ENCODE peak calls at places on chromosomes 6 and 20, in eight cellular contexts. B is stimulated activated naive B cell treated with anti-CD40 and anti-IgM and Interleukin-4, amounts not matched to agents 10 μg/mL and 1 μg/mL and 100 μg/mL, for 72 hours; G is HCT116; S is upper lobe of right lung; E is T follicular helper cell; Y is stimulated activated CD4-positive, alpha-beta T cell treated with anti-CD3 and anti-CD28 coated beads, Interleukin-1b, Interleukin-23, amount 100 ng/mL, for 1 hour; K is GM10248; H is HFFc6. P is an unnamed sample.

GRCh38 chr6:126947070-126947469 is 171.4 kb upstream of the RSPO3 start:
- DNase-seq in B (no peak), E (no peak), S (no peak), H (no peak), G (no peak), K (no peak), Y (no peak), P (no peak)

GRCh38 chr20:51906694-51907093 is 104.4 kb upstream of the SALL4 start:
- DNase-seq in E (no peak), B (no peak), S (no peak), K (no peak), H (no peak), G (no peak), Y (no peak), P (no peak)

GRCh38 chr6:129672883-129673631 is 36.9 kb downstream of the ARHGAP18 start:
- DNase-seq in G (peak; percentile 80), Y (no peak), K (peak; percentile 42), B (no peak), S (no peak), H (peak; percentile 66), E (no peak), P (no peak)

GRCh38 chr6:29489286-29489685 is 1.5 kb upstream of the MAS1L start:
- DNase-seq in B (no peak), H (no peak), Y (no peak), E (no peak), G (no peak), K (no peak), S (no peak), P (no peak)

GRCh38 chr6:6545616-6546317 is 42.8 kb upstream of the LY86 start:
- DNase-seq in E (no peak), H (no peak), G (no peak), K (peak; percentile 35), Y (no peak), B (no peak), S (no peak), P (no peak)

GRCh38 chr20:63611646-63612045 is 15.3 kb downstream of the GMEB2 start:
- DNase-seq in E (no peak), B (no peak), K (no peak), S (no peak), G (no peak), Y (no peak), H (no peak), P (no peak)

GRCh38 chr6:169157474-169158181 is 96.0 kb downstream of the THBS2 start:
- DNase-seq in Y (no peak), K (no peak), E (no peak), H (no peak), B (no peak), G (no peak), S (no peak), P (no peak)

GRCh38 chr6:15077964-15078363 is 167.9 kb upstream of the JARID2 start:
- DNase-seq in G (no peak), Y (no peak), S (no peak), B (no peak), K (no peak), H (no peak), E (no peak), P (no peak)

GRCh38 chr6:2204272-2204671 is 41.1 kb downstream of the GMDS start:
- DNase-seq in G (no peak), S (no peak), Y (no peak), H (no peak), B (no peak), E (no peak), K (no peak), P (no peak)

GRCh38 chr6:88919032-88919431 is 44.4 kb downstream of the RNGTT start:
- DNase-seq in Y (no peak), E (no peak), S (no peak), B (no peak), G (no peak), H (no peak), K (no peak), P (no peak)

GRCh38 chr6:56656466-56656865 is 13.8 kb upstream of the DST start:
- DNase-seq in K (no peak), H (no peak), G (no peak), S (no peak), B (no peak), E (no peak), Y (no peak), P (no peak)

GRCh38 chr6:15623282-15624116 is 39.3 kb downstream of the DTNBP1 start:
- DNase-seq in G (no peak), H (peak; percentile 4), K (no peak), E (no peak), S (no peak), B (no peak), Y (no peak), P (no peak)

GRCh38 chr6:43500921-43501320 is 9.2 kb downstream of the LRRC73 start:
- DNase-seq in E (no peak), Y (no peak), B (no peak), K (no peak), G (no peak), H (no peak), S (no peak), P (no peak)

GRCh38 chr6:130466052-130466743 is 100.4 kb downstream of the TMEM200A start:
- DNase-seq in G (no peak), K (no peak), H (no peak), E (no peak), S (no peak), B (no peak), Y (no peak), P (no peak)

GRCh38 chr20:13356591-13356990 is 135.5 kb downstream of the ISM1 start:
- DNase-seq in H (no peak), K (no peak), G (no peak), B (no peak), E (no peak), Y (no peak), S (no peak), P (no peak)

GRCh38 chr6:110877154-110877564 is 2.6 kb downstream of the AMD1 start:
- DNase-seq in G (no peak), H (no peak), S (no peak), E (no peak), Y (no peak), B (no peak), K (no peak), P (no peak)

GRCh38 chr20:34269996-34270627 is 28.9 kb downstream of the ASIP start:
- DNase-seq in H (no peak), E (no peak), Y (no peak), G (no peak), B (no peak), K (no peak), S (no peak), P (no peak)

GRCh38 chr20:17645546-17646208 is 36.4 kb downstream of the RRBP1 start:
- DNase-seq in E (no peak), G (no peak), K (no peak), S (peak; percentile 52), H (no peak), B (no peak), Y (no peak), P (no peak)

GRCh38 chr6:31702421-31702818 is 704 bp downstream of the ABHD16A start:
- DNase-seq in S (no peak), B (no peak), G (no peak), K (peak; percentile 35), E (no peak), H (no peak), Y (no peak), P (no peak)

GRCh38 chr6:161272600-161273355 is 1.1 kb downstream of the AGPAT4 start:
- DNase-seq in B (no peak), Y (no peak), E (no peak), G (peak; percentile 3), K (no peak), S (no peak), H (peak; percentile 63), P (no peak)

GRCh38 chr20:64077876-64078551 is 1.3 kb downstream of the RGS19 start:
- DNase-seq in K (no peak), G (no peak), Y (no peak), B (peak; percentile 66), S (no peak), E (peak; percentile 38), H (no peak), P (no peak)

GRCh38 chr6:17031961-17032360 is 69.9 kb upstream of the STMND1 start:
- DNase-seq in H (no peak), E (no peak), S (no peak), K (no peak), B (no peak), Y (no peak), G (no peak), P (no peak)

GRCh38 chr6:21595951-21596378 is 2.4 kb downstream of the SOX4 start:
- DNase-seq in B (no peak), H (no peak), K (no peak), G (no peak), S (no peak), E (no peak), Y (no peak), P (no peak)

GRCh38 chr6:84877515-84878210 is 113.3 kb upstream of the TBX18 start:
- DNase-seq in S (no peak), K (no peak), H (no peak), Y (no peak), E (no peak), G (no peak), B (no peak), P (no peak)

GRCh38 chr6:161583561-161583960 is 309.7 kb upstream of the AGPAT4 start:
- DNase-seq in S (no peak), G (no peak), B (no peak), Y (no peak), K (no peak), E (no peak), H (no peak), P (no peak)

GRCh38 chr6:167547751-167548150 is 222.9 kb downstream of the TTLL2 start:
- DNase-seq in E (no peak), G (no peak), B (no peak), K (no peak), S (no peak), Y (no peak), H (no peak), P (no peak)

GRCh38 chr20:47654370-47654769 is 130.9 kb downstream of the SULF2 start:
- DNase-seq in H (no peak), G (no peak), B (no peak), K (no peak), S (no peak), E (no peak), Y (no peak), P (no peak)

GRCh38 chr20:13243826-13244376 is 22.8 kb downstream of the ISM1 start:
- DNase-seq in E (no peak), H (no peak), K (no peak), Y (no peak), G (no peak), S (no peak), B (no peak), P (no peak)

GRCh38 chr6:9039258-9039657 is 603.9 kb upstream of the SLC35B3 start:
- DNase-seq in G (no peak), E (no peak), Y (no peak), H (no peak), K (no peak), S (no peak), B (no peak), P (no peak)

GRCh38 chr6:169933251-169933821 is 181.9 kb downstream of the ERMARD start:
- DNase-seq in S (no peak), K (no peak), G (no peak), Y (no peak), B (no peak), E (no peak), H (no peak), P (no peak)

GRCh38 chr20:24470031-24470781 is 777 bp downstream of the SYNDIG1 start:
- DNase-seq in E (no peak), Y (no peak), S (no peak), B (no peak), K (no peak), H (no peak), G (no peak), P (no peak)

P was measured in DMS 273 treated with DMSO at 0.1 percent for 48 hours.